ENCODE peak calls at places on chromosome 13, in five cellular contexts. One of them, this sample, is unnamed. For H3K4me1, the result is how much of the 10 kb centered on the place peaks cover.

GRCh38 chr13:101661839-101662238 is 209.4 kb downstream of the ITGBL1 start:
- DNase-seq in ovary: no peak
- DNase-seq in tibial artery: no peak
- DNase-seq in fibroblast of lung: peak
- DNase-seq in psoas muscle: no peak
- DNase-seq in this sample: no peak

GRCh38 chr13:112064222-112064621 is 2.7 kb upstream of the SOX1 start:
- DNase-seq in psoas muscle: no peak
- DNase-seq in ovary: no peak
- DNase-seq in tibial artery: no peak
- DNase-seq in fibroblast of lung: no peak
- DNase-seq in this sample: no peak

GRCh38 chr13:21123956-21124355 is 52.4 kb downstream of the SKA3 start:
- DNase-seq in ovary: no peak
- DNase-seq in fibroblast of lung: no peak
- DNase-seq in psoas muscle: no peak
- DNase-seq in tibial artery: no peak
- DNase-seq in this sample: no peak

GRCh38 chr13:98752111-98752941 is at the start of gene SLC15A1:
- DNase-seq in fibroblast of lung: no peak
- DNase-seq in psoas muscle: no peak
- DNase-seq in tibial artery: no peak
- DNase-seq in ovary: no peak
- DNase-seq in this sample: no peak

GRCh38 chr13:92804346-92804745 is 422.3 kb upstream of the GPC6 start:
- DNase-seq in tibial artery: no peak
- DNase-seq in psoas muscle: no peak
- DNase-seq in fibroblast of lung: peak
- DNase-seq in ovary: no peak
- DNase-seq in this sample: no peak

GRCh38 chr13:112880221-112880641 is 88.8 kb upstream of the MCF2L start:
- DNase-seq in psoas muscle: no peak
- DNase-seq in fibroblast of lung: no peak
- DNase-seq in tibial artery: peak
- DNase-seq in ovary: no peak
- DNase-seq in this sample: no peak

GRCh38 chr13:45654633-45655349 is 39.3 kb upstream of the ERICH6B start:
- DNase-seq in fibroblast of lung: no peak
- DNase-seq in ovary: no peak
- DNase-seq in tibial artery: no peak
- DNase-seq in psoas muscle: no peak
- DNase-seq in this sample: no peak

GRCh38 chr13:43364210-43365041 is 341.0 kb downstream of the DNAJC15 start:
- DNase-seq in psoas muscle: no peak
- DNase-seq in ovary: no peak
- DNase-seq in fibroblast of lung: peak
- DNase-seq in tibial artery: no peak
- DNase-seq in this sample: no peak

GRCh38 chr13:21541271-21541670 is 62.7 kb downstream of the MICU2 start:
- DNase-seq in ovary: no peak
- DNase-seq in tibial artery: no peak
- DNase-seq in fibroblast of lung: no peak
- DNase-seq in psoas muscle: no peak
- DNase-seq in this sample: no peak

GRCh38 chr13:93708323-93709075 is 481.9 kb downstream of the GPC6 start:
- DNase-seq in tibial artery: no peak
- DNase-seq in psoas muscle: no peak
- DNase-seq in fibroblast of lung: peak
- DNase-seq in ovary: no peak
- DNase-seq in this sample: no peak

GRCh38 chr13:114111577-114111976 is 20.8 kb downstream of the RASA3 start:
- DNase-seq in fibroblast of lung: no peak
- DNase-seq in psoas muscle: peak
- DNase-seq in ovary: no peak
- DNase-seq in tibial artery: peak
- DNase-seq in this sample: no peak
- H3K4me1 ChIP-seq in fibroblast of lung: half or more
- H3K4me1 ChIP-seq in psoas muscle: half or more
- H3K4me1 ChIP-seq in ovary: under half
- H3K4me1 ChIP-seq in tibial artery: under half
- H3K4me1 ChIP-seq in this sample: under half

GRCh38 chr13:78030351-78030750 is 111.7 kb upstream of the EDNRB start:
- DNase-seq in tibial artery: no peak
- DNase-seq in ovary: no peak
- DNase-seq in fibroblast of lung: no peak
- DNase-seq in psoas muscle: no peak
- DNase-seq in this sample: no peak
- H3K27ac ChIP-seq in tibial artery: no peak
- H3K27ac ChIP-seq in ovary: no peak
- H3K27ac ChIP-seq in fibroblast of lung: no peak
- H3K27ac ChIP-seq in psoas muscle: no peak
- H3K27ac ChIP-seq in this sample: no peak

GRCh38 chr13:48235100-48235813 is 2.3 kb downstream of the ITM2B start:
- DNase-seq in fibroblast of lung: peak
- DNase-seq in tibial artery: peak
- DNase-seq in ovary: no peak
- DNase-seq in psoas muscle: no peak
- DNase-seq in this sample: no peak
- H3K4me3 ChIP-seq in fibroblast of lung: peak
- H3K4me3 ChIP-seq in tibial artery: peak
- H3K4me3 ChIP-seq in ovary: peak
- H3K4me3 ChIP-seq in psoas muscle: peak
- H3K4me3 ChIP-seq in this sample: peak

DNA sequence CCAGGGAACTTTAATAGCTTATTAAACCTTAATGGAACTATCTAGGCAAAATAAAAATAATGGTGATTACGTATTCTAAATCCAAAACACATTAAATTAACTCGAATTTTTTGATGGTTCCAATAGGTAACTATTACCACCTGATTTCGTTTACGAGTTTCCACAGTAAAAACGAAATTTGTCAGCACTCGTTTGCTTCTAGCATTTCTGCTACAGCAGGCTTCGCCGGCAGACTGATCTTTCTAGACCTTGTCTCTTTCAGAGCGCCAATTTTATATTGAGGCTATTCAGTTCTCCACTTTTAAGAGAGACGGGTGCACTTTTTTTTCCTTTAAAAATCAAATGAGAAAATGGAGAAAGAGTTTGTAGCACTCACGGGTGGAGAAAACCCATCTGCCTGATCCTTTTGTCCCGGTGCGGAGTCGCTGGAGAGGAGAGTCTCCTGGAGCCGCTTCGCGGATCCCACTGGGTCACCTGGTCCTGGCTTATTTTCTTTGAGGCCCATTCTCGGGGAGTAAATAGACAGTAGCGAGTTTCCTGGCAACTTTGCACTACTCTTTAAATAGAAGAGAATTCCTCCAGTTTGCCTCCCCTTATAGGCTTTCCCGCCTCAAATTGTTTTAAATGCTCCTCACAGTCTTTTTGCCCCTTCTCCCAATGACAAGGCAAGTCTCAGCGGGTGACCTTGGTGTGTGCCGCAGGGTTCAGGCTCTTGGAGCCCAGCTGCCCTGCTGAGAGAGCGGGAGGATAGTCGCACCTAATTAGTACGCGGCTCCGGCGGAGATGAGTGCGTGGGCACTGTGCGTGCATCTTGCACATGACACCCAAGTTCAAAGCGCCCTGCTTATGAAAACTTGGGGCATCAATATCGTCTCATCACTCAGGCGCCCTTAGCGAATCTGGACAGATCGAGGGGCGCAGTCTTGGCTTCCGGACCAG is 117.0 kb downstream of the KCNRG start:
- DNase-seq in psoas muscle: no peak
- DNase-seq in tibial artery: no peak
- DNase-seq in fibroblast of lung: no peak
- DNase-seq in ovary: no peak
- DNase-seq in this sample: no peak
- H3K4me1 ChIP-seq in psoas muscle: under half
- H3K4me1 ChIP-seq in tibial artery: under half
- H3K4me1 ChIP-seq in fibroblast of lung: under half
- H3K4me1 ChIP-seq in ovary: under half
- H3K4me1 ChIP-seq in this sample: under half

GRCh38 chr13:27036236-27036981 is 135.2 kb downstream of the USP12 start:
- DNase-seq in tibial artery: no peak
- DNase-seq in psoas muscle: no peak
- DNase-seq in fibroblast of lung: no peak
- DNase-seq in ovary: no peak
- DNase-seq in this sample: no peak

GRCh38 chr13:27037171-27037570 is 134.4 kb downstream of the USP12 start:
- DNase-seq in tibial artery: no peak
- DNase-seq in fibroblast of lung: no peak
- DNase-seq in psoas muscle: no peak
- DNase-seq in ovary: no peak
- DNase-seq in this sample: no peak

GRCh38 chr13:27039171-27039701 is 132.4 kb downstream of the USP12 start:
- DNase-seq in psoas muscle: no peak
- DNase-seq in fibroblast of lung: no peak
- DNase-seq in ovary: no peak
- DNase-seq in tibial artery: no peak
- DNase-seq in this sample: no peak

GRCh38 chr13:27038323-27038722 is 133.3 kb downstream of the USP12 start:
- DNase-seq in tibial artery: no peak
- DNase-seq in fibroblast of lung: peak
- DNase-seq in ovary: no peak
- DNase-seq in psoas muscle: no peak
- DNase-seq in this sample: no peak

DNA sequence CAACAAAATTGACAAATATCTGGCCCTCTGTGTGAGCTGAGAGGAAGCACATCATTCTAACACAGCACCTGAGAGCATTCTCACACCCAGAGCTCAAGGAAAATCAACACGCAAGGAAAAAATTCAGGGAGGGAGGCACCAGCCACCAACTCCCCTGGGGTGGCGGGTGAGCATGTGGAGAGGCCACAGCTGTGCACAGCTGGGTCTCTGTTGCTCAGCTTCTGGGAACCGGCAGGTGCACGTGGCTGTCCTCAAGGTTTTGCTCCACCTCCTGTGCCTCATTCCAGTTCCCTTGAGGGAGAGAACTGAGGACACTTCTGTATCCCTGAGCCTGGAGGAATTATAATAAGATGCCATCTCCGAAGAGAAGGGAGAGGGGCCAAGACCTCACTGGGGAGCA is 134.0 kb downstream of the USP12 start:
- DNase-seq in psoas muscle: no peak
- DNase-seq in tibial artery: no peak
- DNase-seq in fibroblast of lung: no peak
- DNase-seq in ovary: no peak
- DNase-seq in this sample: no peak
- H3K27ac ChIP-seq in psoas muscle: no peak
- H3K27ac ChIP-seq in tibial artery: no peak
- H3K27ac ChIP-seq in fibroblast of lung: no peak
- H3K27ac ChIP-seq in ovary: no peak
- H3K27ac ChIP-seq in this sample: no peak

GRCh38 chr13:50209646-50210045 is 194.4 kb downstream of the KCNRG start:
- DNase-seq in tibial artery: no peak
- DNase-seq in fibroblast of lung: no peak
- DNase-seq in psoas muscle: no peak
- DNase-seq in ovary: no peak
- DNase-seq in this sample: no peak

GRCh38 chr13:50214514-50214913 is 199.3 kb downstream of the KCNRG start:
- DNase-seq in tibial artery: no peak
- DNase-seq in psoas muscle: no peak
- DNase-seq in fibroblast of lung: no peak
- DNase-seq in ovary: no peak
- DNase-seq in this sample: no peak

GRCh38 chr13:50203256-50204083 is 188.2 kb downstream of the KCNRG start:
- DNase-seq in tibial artery: no peak
- DNase-seq in fibroblast of lung: no peak
- DNase-seq in psoas muscle: no peak
- DNase-seq in ovary: no peak
- DNase-seq in this sample: no peak

GRCh38 chr13:50213526-50213925 is 198.3 kb downstream of the KCNRG start:
- DNase-seq in fibroblast of lung: no peak
- DNase-seq in tibial artery: no peak
- DNase-seq in psoas muscle: no peak
- DNase-seq in ovary: no peak
- DNase-seq in this sample: no peak

DNA sequence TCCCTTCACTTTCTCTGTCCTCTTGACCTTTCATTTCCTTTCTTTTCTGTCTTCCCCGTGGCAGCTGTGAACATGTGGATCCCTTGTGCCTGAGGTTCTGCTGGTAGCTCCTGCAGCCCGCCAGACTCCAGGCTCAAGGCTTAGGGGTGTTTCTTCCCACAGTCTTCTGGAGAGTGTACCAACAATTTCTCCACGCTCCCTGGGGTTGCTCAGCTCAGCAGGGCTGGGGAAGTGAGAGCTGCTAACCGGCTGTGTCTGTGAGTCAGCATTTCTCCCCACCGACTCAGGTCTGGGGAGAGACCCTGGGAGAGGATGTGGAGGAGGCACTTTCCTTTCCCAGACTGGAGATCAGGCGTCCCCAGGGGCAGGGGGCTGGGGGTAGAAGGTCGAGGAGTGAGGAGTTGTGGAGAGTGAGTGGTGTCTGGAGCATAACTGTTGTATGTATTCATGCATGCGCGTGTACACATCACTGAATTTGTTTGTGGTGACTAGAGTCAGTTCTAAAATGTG is 193.6 kb downstream of the KCNRG start:
- DNase-seq in ovary: no peak
- DNase-seq in fibroblast of lung: peak
- DNase-seq in psoas muscle: peak
- DNase-seq in tibial artery: peak
- DNase-seq in this sample: peak
- H3K4me3 ChIP-seq in ovary: no peak
- H3K4me3 ChIP-seq in fibroblast of lung: peak
- H3K4me3 ChIP-seq in psoas muscle: peak
- H3K4me3 ChIP-seq in tibial artery: peak
- H3K4me3 ChIP-seq in this sample: peak

GRCh38 chr13:79403113-79403512 is 2.9 kb downstream of the RBM26 start:
- DNase-seq in ovary: no peak
- DNase-seq in fibroblast of lung: no peak
- DNase-seq in psoas muscle: no peak
- DNase-seq in tibial artery: no peak
- DNase-seq in this sample: no peak
- H3K4me1 ChIP-seq in ovary: under half
- H3K4me1 ChIP-seq in fibroblast of lung: under half
- H3K4me1 ChIP-seq in psoas muscle: half or more
- H3K4me1 ChIP-seq in tibial artery: half or more
- H3K4me1 ChIP-seq in this sample: half or more

DNA sequence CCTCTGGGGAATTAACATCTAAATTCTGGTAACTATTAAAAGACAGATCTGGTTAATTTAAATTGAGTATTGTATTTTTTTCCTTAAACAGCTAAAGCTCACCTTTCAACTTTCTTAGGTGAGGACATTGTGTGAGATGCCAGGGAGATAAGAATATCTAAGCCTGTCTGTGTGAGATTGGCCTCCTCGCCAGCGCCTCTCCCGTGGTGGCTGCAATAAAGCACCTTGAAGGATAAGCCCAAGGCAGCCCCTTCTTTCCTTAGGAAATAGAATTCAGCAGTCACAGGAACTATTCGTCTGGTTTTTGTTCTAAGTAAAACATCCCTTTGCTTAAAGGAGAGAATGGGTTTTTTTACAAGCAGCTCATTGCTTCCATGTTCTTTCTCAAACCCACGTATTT is 24.6 kb downstream of the NAXD start:
- DNase-seq in ovary: no peak
- DNase-seq in fibroblast of lung: no peak
- DNase-seq in tibial artery: no peak
- DNase-seq in psoas muscle: no peak
- DNase-seq in this sample: no peak
- H3K27ac ChIP-seq in ovary: no peak
- H3K27ac ChIP-seq in fibroblast of lung: no peak
- H3K27ac ChIP-seq in tibial artery: peak
- H3K27ac ChIP-seq in psoas muscle: no peak
- H3K27ac ChIP-seq in this sample: no peak